ENCODE peak calls at places on chromosomes 16 and 17, in six cellular contexts. Y is mesothelial cell of epicardium, X is COR-L47, E is mucosa of descending colon, Q is neural crest cell, C is AML-193. S is an unnamed sample.

GRCh38 chr16:30609928-30610839 is at the start of gene ZNF689:
- DNase-seq in Y (peak; percentile 96), X (peak; percentile 94), E (peak; percentile 97), Q (peak; percentile 96), C (peak; percentile 95), S (peak; percentile 96)

GRCh38 chr17:823501-823902 is 41.3 kb downstream of the MRM3 start:
- DNase-seq in Y (no peak), X (no peak), E (no peak), Q (no peak), C (no peak), S (no peak)

GRCh38 chr17:16911141-16911937 is 60.6 kb downstream of the TNFRSF13B start:
- DNase-seq in Y (peak; percentile 33), X (no peak), E (no peak), Q (peak; percentile 25), C (no peak), S (peak; percentile 11)

GRCh38 chr17:17613708-17614114 is 22.2 kb upstream of the PEMT start:
- DNase-seq in Y (peak; percentile 45), X (no peak), E (no peak), Q (peak; percentile 58), C (peak; percentile 37), S (peak; percentile 75)

GRCh38 chr17:4908301-4908700 is 5.4 kb upstream of the CHRNE start:
- DNase-seq in Y (no peak), X (peak; percentile 21), E (peak; percentile 15), Q (peak; percentile 38), C (no peak), S (peak; percentile 94)

GRCh38 chr17:50624321-50624935 is 10.3 kb upstream of the ABCC3 start:
- DNase-seq in Y (no peak), X (no peak), E (no peak), Q (no peak), C (peak; percentile 51), S (no peak)

GRCh38 chr17:42310281-42311156 is 22.2 kb downstream of the STAT5A start:
- DNase-seq in Y (no peak), X (no peak), E (no peak), Q (no peak), C (no peak), S (peak; percentile 17)

GRCh38 chr16:27401768-27402568 is at the start of gene IL21R:
- DNase-seq in Y (no peak), X (no peak), E (peak; percentile 72), Q (no peak), C (peak; percentile 57), S (no peak)

GRCh38 chr17:50993544-50993943 is 127.1 kb downstream of the SPAG9 start:
- DNase-seq in Y (no peak), X (no peak), E (no peak), Q (no peak), C (no peak), S (peak; percentile 65)

GRCh38 chr16:1037023-1037933 is 35.3 kb upstream of the SSTR5 start:
- DNase-seq in Y (no peak), X (no peak), E (no peak), Q (no peak), C (no peak), S (peak; percentile 53)

GRCh38 chr17:67891481-67892119 is 66.3 kb downstream of the BPTF start:
- DNase-seq in Y (no peak), X (no peak), E (no peak), Q (no peak), C (no peak), S (peak; percentile 76)

GRCh38 chr17:75942473-75942872 is 1.6 kb upstream of the FBF1 start:
- DNase-seq in Y (no peak), X (no peak), E (no peak), Q (no peak), C (no peak), S (no peak)

GRCh38 chr17:13727441-13728171 is 125.9 kb upstream of the HS3ST3A1 start:
- DNase-seq in Y (no peak), X (no peak), E (no peak), Q (no peak), C (no peak), S (peak; percentile 43)

GRCh38 chr16:31471875-31472558 is at the start of gene TGFB1I1:
- DNase-seq in Y (no peak), X (peak; percentile 0), E (peak; percentile 76), Q (no peak), C (no peak), S (peak; percentile 50)

GRCh38 chr16:67017810-67018488 is 11.0 kb upstream of the CBFB start:
- DNase-seq in Y (peak; percentile 78), X (peak; percentile 95), E (peak; percentile 87), Q (peak; percentile 74), C (peak; percentile 75), S (peak; percentile 98)

GRCh38 chr17:9672691-9673090 is 27.4 kb downstream of the USP43 start:
- DNase-seq in Y (no peak), X (no peak), E (no peak), Q (no peak), C (no peak), S (no peak)

GRCh38 chr17:50681260-50682200 is 26.2 kb downstream of the ANKRD40 start:
- DNase-seq in Y (peak; percentile 60), X (peak; percentile 70), E (no peak), Q (peak; percentile 42), C (peak; percentile 71), S (peak; percentile 81)

GRCh38 chr17:49193513-49194296 is 16.7 kb downstream of the GNGT2 start:
- DNase-seq in Y (peak; percentile 43), X (peak; percentile 15), E (peak; percentile 55), Q (peak; percentile 21), C (peak; percentile 68), S (peak; percentile 65)

GRCh38 chr17:44209786-44210341 is 9.6 kb downstream of the UBTF start:
- DNase-seq in Y (no peak), X (no peak), E (no peak), Q (no peak), C (no peak), S (peak; percentile 73)

GRCh38 chr17:55607736-55608341 is 96.6 kb upstream of the SMIM36 start:
- DNase-seq in Y (no peak), X (peak; percentile 11), E (peak; percentile 51), Q (no peak), C (no peak), S (peak; percentile 4)

GRCh38 chr17:7887038-7887481 is 1.5 kb upstream of the CHD3 start:
- DNase-seq in Y (no peak), X (no peak), E (no peak), Q (no peak), C (peak; percentile 50), S (no peak)

GRCh38 chr17:43040655-43041054 is 15.6 kb downstream of the RND2 start:
- DNase-seq in Y (no peak), X (no peak), E (no peak), Q (no peak), C (no peak), S (no peak)

GRCh38 chr17:12821376-12821940 is 32.2 kb downstream of the ARHGAP44 start:
- DNase-seq in Y (no peak), X (no peak), E (no peak), Q (no peak), C (no peak), S (peak; percentile 47)

GRCh38 chr17:83151442-83152220 is 72.2 kb downstream of the METRNL start:
- DNase-seq in Y (no peak), X (no peak), E (no peak), Q (peak; percentile 32), C (no peak), S (no peak)

GRCh38 chr16:52128407-52128806 is 418.5 kb downstream of the TOX3 start:
- DNase-seq in Y (no peak), X (no peak), E (no peak), Q (no peak), C (no peak), S (no peak)

GRCh38 chr16:50320310-50320709 is 48.5 kb downstream of the BRD7 start:
- DNase-seq in Y (no peak), X (no peak), E (no peak), Q (no peak), C (no peak), S (no peak)

GRCh38 chr16:9901-10665 is 43.3 kb downstream of the POLR3K start:
- DNase-seq in Y (no peak), X (no peak), E (peak; percentile 42), Q (no peak), C (no peak), S (no peak)

GRCh38 chr16:88295526-88296436 is 87.0 kb upstream of the ZNF469 start:
- DNase-seq in Y (peak; percentile 39), X (no peak), E (no peak), Q (no peak), C (no peak), S (no peak)

GRCh38 chr17:58084317-58084981 is 1.2 kb downstream of the DYNLL2 start:
- DNase-seq in Y (no peak), X (peak; percentile 56), E (peak; percentile 59), Q (no peak), C (no peak), S (peak; percentile 59)

GRCh38 chr16:85480727-85481101 is 132.4 kb upstream of the GSE1 start:
- DNase-seq in Y (no peak), X (peak; percentile 31), E (no peak), Q (no peak), C (no peak), S (no peak)

S was measured in epithelial cell of esophagus.